ENCODE peak calls at places on chromosomes 7 and 10, in six cellular contexts. T is suprapubic skin, M is endothelial cell of umbilical vein, E is prostate gland, N is breast epithelium, Y is A549. S is an unnamed sample.

GRCh38 chr10:125146791-125147604 is 13.4 kb downstream of the CTBP2 start:
- DNase-seq in T (no peak), M (no peak), E (no peak), N (peak), Y (peak), S (no peak)

GRCh38 chr10:59047180-59047579 is 129.3 kb upstream of the PHYHIPL start:
- DNase-seq in T (no peak), M (no peak), E (peak), N (no peak), Y (no peak), S (no peak)

GRCh38 chr7:131040467-131040932 is 287.2 kb upstream of the MKLN1 start:
- DNase-seq in T (no peak), M (peak), E (peak), N (no peak), Y (peak), S (peak)

GRCh38 chr7:101956130-101956529 is 138.7 kb downstream of the CUX1 start:
- DNase-seq in T (no peak), M (no peak), E (no peak), N (no peak), Y (no peak), S (no peak)

GRCh38 chr7:155733582-155734444 is 78.5 kb downstream of the SHH start:
- DNase-seq in T (no peak), M (no peak), E (no peak), N (no peak), Y (no peak), S (no peak)

GRCh38 chr7:27210441-27211083 is 10.7 kb upstream of the HOXA13 start:
- DNase-seq in T (no peak), M (no peak), E (peak), N (no peak), Y (peak), S (no peak)

GRCh38 chr7:155190608-155191536 is 106.8 kb upstream of the INSIG1 start:
- DNase-seq in T (no peak), M (peak), E (peak), N (peak), Y (peak), S (peak)

GRCh38 chr10:121188005-121188404 is 336.8 kb downstream of the WDR11 start:
- DNase-seq in T (no peak), M (no peak), E (peak), N (no peak), Y (no peak), S (no peak)

GRCh38 chr7:1986366-1987083 is 246.2 kb downstream of the MAD1L1 start:
- DNase-seq in T (no peak), M (no peak), E (no peak), N (no peak), Y (no peak), S (no peak)

GRCh38 chr10:103885617-103886016 is 30.2 kb upstream of the SH3PXD2A start:
- DNase-seq in T (no peak), M (no peak), E (no peak), N (no peak), Y (no peak), S (no peak)

GRCh38 chr7:34109936-34110626 is 204.7 kb downstream of the BMPER start:
- DNase-seq in T (no peak), M (no peak), E (no peak), N (no peak), Y (no peak), S (no peak)

GRCh38 chr10:92081641-92082040 is 158.1 kb downstream of the BTAF1 start:
- DNase-seq in T (no peak), M (no peak), E (no peak), N (no peak), Y (no peak), S (no peak)

GRCh38 chr7:74452748-74453320 is 872 bp upstream of the GTF2IRD1 start:
- DNase-seq in T (no peak), M (peak), E (no peak), N (peak), Y (no peak), S (peak)

GRCh38 chr10:14554843-14555205 is 219.9 kb downstream of the FAM107B start:
- DNase-seq in T (no peak), M (peak), E (no peak), N (no peak), Y (no peak), S (no peak)

GRCh38 chr7:83861-84632 is 108.3 kb upstream of the FAM20C start:
- DNase-seq in T (no peak), M (no peak), E (no peak), N (no peak), Y (no peak), S (no peak)

GRCh38 chr10:76331742-76332141 is 900.3 kb downstream of the LRMDA start:
- DNase-seq in T (no peak), M (no peak), E (no peak), N (no peak), Y (no peak), S (no peak)

GRCh38 chr10:76336213-76336963 is 905.0 kb downstream of the LRMDA start:
- DNase-seq in T (no peak), M (peak), E (no peak), N (no peak), Y (peak), S (peak)

GRCh38 chr10:76333801-76334200 is 902.4 kb downstream of the LRMDA start:
- DNase-seq in T (no peak), M (no peak), E (no peak), N (no peak), Y (no peak), S (no peak)

GRCh38 chr10:76333331-76333730 is 901.9 kb downstream of the LRMDA start:
- DNase-seq in T (no peak), M (no peak), E (no peak), N (no peak), Y (no peak), S (no peak)

GRCh38 chr10:76334306-76334705 is 902.9 kb downstream of the LRMDA start:
- DNase-seq in T (no peak), M (no peak), E (no peak), N (no peak), Y (no peak), S (peak)
- H3K27ac ChIP-seq in T (no peak), M (no peak), E (peak), N (no peak), Y (no peak), S (peak)

GRCh38 chr7:6478186-6478585 is 30.4 kb upstream of the DAGLB start:
- DNase-seq in T (no peak), M (no peak), E (no peak), N (no peak), Y (no peak), S (no peak)
- TF ChIP-seq POLR2A in T (no peak), M (no peak), E (no peak), N (no peak), Y (no peak), S (no peak)

GRCh38 chr7:149319376-149319775 is 57.4 kb downstream of the ZNF783 start:
- DNase-seq in T (no peak), M (no peak), E (no peak), N (no peak), Y (no peak), S (no peak)

GRCh38 chr7:149321978-149322541 is 60.1 kb downstream of the ZNF783 start:
- DNase-seq in T (no peak), M (peak), E (no peak), N (no peak), Y (no peak), S (no peak)

GRCh38 chr7:149320313-149321124 is 58.5 kb downstream of the ZNF783 start:
- DNase-seq in T (no peak), M (no peak), E (no peak), N (no peak), Y (no peak), S (no peak)

GRCh38 chr7:149316606-149317005 is 54.6 kb downstream of the ZNF783 start:
- DNase-seq in T (no peak), M (no peak), E (no peak), N (no peak), Y (no peak), S (no peak)

GRCh38 chr7:149317986-149318672 is 56.1 kb downstream of the ZNF783 start:
- DNase-seq in T (no peak), M (no peak), E (no peak), N (no peak), Y (peak), S (no peak)
- TF ChIP-seq CTCF in T (no peak), M (no peak), E (no peak), N (no peak), Y (no peak), S (no peak)

GRCh38 chr10:25901199-25901598 is 32.8 kb upstream of the MYO3A start:
- DNase-seq in T (no peak), M (no peak), E (no peak), N (no peak), Y (no peak), S (no peak)
- H3K27ac ChIP-seq in T (no peak), M (no peak), E (no peak), N (no peak), Y (no peak), S (no peak)

DNA sequence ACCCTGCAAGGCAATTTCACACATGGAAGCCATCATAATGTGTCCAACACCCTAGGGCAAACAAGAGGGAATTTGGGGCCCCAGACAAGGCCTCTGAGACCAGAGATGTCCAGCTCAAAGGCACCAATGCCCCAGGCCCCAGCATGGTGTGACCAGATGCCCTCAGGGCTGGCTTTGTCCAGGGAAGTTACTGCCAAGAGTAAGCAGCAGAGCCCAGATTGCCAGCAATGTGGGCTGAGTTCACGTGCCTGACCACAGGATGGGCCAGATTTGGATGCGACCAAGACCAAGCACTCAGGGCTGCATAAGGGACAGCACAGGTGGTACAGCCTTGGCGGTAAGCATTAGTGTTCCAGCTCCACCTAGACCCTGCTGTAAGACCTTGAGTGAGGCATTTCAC is 12.7 kb downstream of the MYOF start:
- DNase-seq in T (no peak), M (no peak), E (no peak), N (no peak), Y (no peak), S (no peak)
- TF ChIP-seq POLR2A in T (no peak), M (no peak), E (no peak), N (no peak), Y (no peak), S (no peak)

GRCh38 chr10:75511011-75511410 is 79.6 kb downstream of the LRMDA start:
- DNase-seq in T (no peak), M (no peak), E (no peak), N (no peak), Y (no peak), S (no peak)
- TF ChIP-seq CTCF in T (no peak), M (no peak), E (no peak), N (no peak), Y (no peak), S (no peak)